ENCODE peak calls at places on chromosomes 1 and 21, in seven cellular contexts. L is H9; K is SHP77; N is T-helper 9 cell; P is endothelial cell; G is HS-5; D is stimulated activated CD4-positive, alpha-beta T cell treated with anti-CD3 and anti-CD28 coated beads, Interleukin-1b, Interleukin-23, amount 100 ng/mL, for 4 hours. J is an unnamed sample.

GRCh38 chr21:36466061-36466511 is 13.8 kb downstream of the CLDN14 start:
- DNase-seq in L (no peak), K (no peak), N (no peak), P (no peak), G (no peak), D (no peak), J (no peak)

GRCh38 chr1:162003061-162003824 is 20.4 kb downstream of the OLFML2B start:
- DNase-seq in L (no peak), K (no peak), N (no peak), P (no peak), G (peak), D (no peak), J (no peak)

GRCh38 chr21:37767984-37768383 is 148.3 kb downstream of the KCNJ6 start:
- DNase-seq in L (no peak), K (no peak), N (no peak), P (no peak), G (no peak), D (no peak), J (no peak)

GRCh38 chr1:17875171-17875881 is 120.2 kb downstream of the ACTL8 start:
- DNase-seq in L (no peak), K (no peak), N (no peak), P (no peak), G (peak), D (no peak), J (no peak)

GRCh38 chr1:81446006-81446669 is 354.6 kb upstream of the ADGRL2 start:
- DNase-seq in L (no peak), K (peak), N (no peak), P (no peak), G (no peak), D (no peak), J (no peak)

GRCh38 chr1:239189998-239190512 is 196.3 kb upstream of the CHRM3 start:
- DNase-seq in L (no peak), K (no peak), N (no peak), P (no peak), G (no peak), D (no peak), J (no peak)

GRCh38 chr1:53046930-53047329 is 15.1 kb upstream of the PODN start:
- DNase-seq in L (no peak), K (no peak), N (no peak), P (no peak), G (peak), D (no peak), J (no peak)

GRCh38 chr1:24641646-24642151 is 1.4 kb upstream of the SRRM1 start:
- DNase-seq in L (peak), K (no peak), N (peak), P (peak), G (no peak), D (peak), J (peak)

GRCh38 chr1:72439036-72439435 is 156.7 kb upstream of the NEGR1 start:
- DNase-seq in L (no peak), K (no peak), N (no peak), P (no peak), G (peak), D (no peak), J (no peak)

GRCh38 chr1:156648951-156649350 is 7.0 kb downstream of the BCAN start:
- DNase-seq in L (no peak), K (no peak), N (no peak), P (no peak), G (no peak), D (no peak), J (peak)

J was measured in H7.